ENCODE peak calls at places on chromosomes 13 and 19, in seven cellular contexts. K is IMR-90, A is A673, S is endodermal cell, Z is GM23338, V is tibial nerve, I is K562. D is an unnamed sample. For H3K4me1, the result is how much of the 10 kb centered on the place peaks cover.

GRCh38 chr13:24184265-24184841 is 23.8 kb downstream of the SPATA13 start:
- DNase-seq in K (no peak), A (no peak), S (no peak), Z (no peak), V (no peak), I (no peak), D (no peak)

GRCh38 chr19:13155472-13156284 is 5.5 kb downstream of the IER2 start:
- DNase-seq in K (peak), A (peak), S (peak), Z (peak), V (peak), I (peak), D (peak)

GRCh38 chr19:48806818-48807589 is 3.8 kb downstream of the BCAT2 start:
- DNase-seq in K (peak), A (peak), S (peak), Z (peak), V (no peak), I (peak), D (no peak)

GRCh38 chr19:58568731-58569130 is 4.4 kb downstream of the MZF1 start:
- DNase-seq in K (no peak), A (no peak), S (no peak), Z (no peak), V (peak), I (no peak), D (no peak)

GRCh38 chr19:46271488-46272197 is 25.2 kb upstream of the HIF3A start:
- DNase-seq in K (peak), A (no peak), S (no peak), Z (no peak), V (no peak), I (no peak), D (no peak)

GRCh38 chr19:41720103-41720502 is 11.7 kb downstream of the CEACAM5 start:
- DNase-seq in K (no peak), A (no peak), S (no peak), Z (no peak), V (no peak), I (no peak), D (no peak)

GRCh38 chr13:43054803-43055802 is 31.7 kb downstream of the DNAJC15 start:
- DNase-seq in K (peak), A (peak), S (peak), Z (peak), V (no peak), I (no peak), D (no peak)

GRCh38 chr13:93003531-93003930 is 223.1 kb upstream of the GPC6 start:
- DNase-seq in K (no peak), A (no peak), S (no peak), Z (no peak), V (no peak), I (no peak), D (no peak)

GRCh38 chr13:27967203-27967735 is 1.8 kb downstream of the CDX2 start:
- DNase-seq in K (no peak), A (no peak), S (no peak), Z (peak), V (no peak), I (no peak), D (no peak)

GRCh38 chr19:22600690-22601648 is 33.2 kb upstream of the ZNF492 start:
- DNase-seq in K (no peak), A (no peak), S (no peak), Z (no peak), V (no peak), I (no peak), D (peak)

GRCh38 chr19:12692960-12693359 is 3.5 kb downstream of the FBXW9 start:
- DNase-seq in K (no peak), A (no peak), S (no peak), Z (no peak), V (no peak), I (no peak), D (no peak)

DNA sequence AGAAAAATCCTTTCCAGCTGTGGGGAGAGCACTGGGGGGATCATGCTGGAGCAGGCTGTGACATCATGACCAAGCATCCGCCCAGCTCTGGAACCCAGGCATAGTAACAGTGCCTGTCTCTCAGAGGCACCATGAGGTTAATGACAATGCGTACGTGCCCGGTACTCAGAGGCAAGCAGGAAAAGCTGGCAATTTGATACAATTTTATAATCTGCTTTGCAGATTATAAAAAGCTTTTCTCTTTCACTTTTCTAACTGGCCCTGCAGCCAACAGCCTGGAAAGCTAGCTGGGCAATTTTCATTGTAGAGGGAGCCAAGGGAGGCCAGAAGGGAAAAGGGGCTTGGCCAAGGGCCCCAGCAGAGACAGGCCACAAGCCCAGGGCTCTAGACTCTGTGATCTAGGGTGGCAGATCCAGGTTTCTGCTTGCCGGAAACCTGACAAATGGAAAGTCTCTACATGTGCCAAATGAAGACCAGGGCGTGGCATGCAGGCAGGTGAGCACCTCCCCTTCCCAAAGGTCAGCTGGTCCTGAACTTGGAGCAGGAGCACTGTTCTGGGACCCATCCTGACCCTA is 22.7 kb downstream of the VRK3 start:
- DNase-seq in K (no peak), A (no peak), S (no peak), Z (no peak), V (no peak), I (no peak), D (no peak)
- H3K4me1 ChIP-seq in K (under half), A (under half), S (under half), Z (under half), V (under half), I (under half), D (under half)

GRCh38 chr19:3178973-3179738 is 587 bp downstream of the S1PR4 start:
- DNase-seq in K (no peak), A (no peak), S (peak), Z (no peak), V (no peak), I (no peak), D (no peak)
- H3K4me3 ChIP-seq in K (no peak), A (no peak), S (no peak), Z (no peak), V (peak), I (no peak), D (peak)

DNA sequence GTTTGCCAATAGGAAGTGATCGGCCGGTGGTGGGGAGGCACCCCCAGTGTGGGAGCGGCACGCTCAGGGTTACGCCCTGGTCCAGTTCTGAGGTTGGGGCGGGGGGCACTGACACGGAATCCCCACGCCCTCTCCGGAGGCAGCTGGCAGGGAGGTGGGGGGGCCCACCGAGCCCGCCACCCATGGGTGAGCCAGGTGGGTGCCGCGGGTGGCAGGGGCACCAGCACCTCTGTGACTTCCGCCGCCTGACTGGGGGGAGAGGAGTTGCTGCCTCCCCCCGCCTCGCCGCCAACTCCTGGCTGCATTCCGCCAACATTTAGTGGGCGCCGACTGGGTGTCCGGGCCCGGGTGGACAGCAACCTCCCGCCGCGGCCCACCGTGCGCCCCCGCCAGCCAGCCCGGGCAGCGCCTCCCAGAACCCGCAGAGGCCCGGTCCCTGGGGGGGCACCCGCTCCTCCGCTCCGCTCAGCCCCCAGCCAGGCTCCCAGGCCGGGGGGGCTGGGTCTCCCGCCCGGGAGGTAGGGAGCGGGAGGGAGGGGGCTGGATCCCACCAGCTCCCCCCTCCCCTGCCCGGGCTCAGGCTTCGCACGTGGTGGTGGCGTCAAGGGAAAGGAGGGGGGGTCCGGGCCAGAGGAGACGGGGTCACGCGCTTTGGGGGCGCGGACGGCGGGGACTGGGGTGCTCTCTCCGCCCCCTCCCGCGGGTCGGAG is 2.0 kb downstream of the ZBTB7A start:
- DNase-seq in K (no peak), A (peak), S (peak), Z (peak), V (no peak), I (peak), D (no peak)
- H3K4me1 ChIP-seq in K (under half), A (under half), S (under half), Z (under half), V (half or more), I (half or more), D (under half)

DNA sequence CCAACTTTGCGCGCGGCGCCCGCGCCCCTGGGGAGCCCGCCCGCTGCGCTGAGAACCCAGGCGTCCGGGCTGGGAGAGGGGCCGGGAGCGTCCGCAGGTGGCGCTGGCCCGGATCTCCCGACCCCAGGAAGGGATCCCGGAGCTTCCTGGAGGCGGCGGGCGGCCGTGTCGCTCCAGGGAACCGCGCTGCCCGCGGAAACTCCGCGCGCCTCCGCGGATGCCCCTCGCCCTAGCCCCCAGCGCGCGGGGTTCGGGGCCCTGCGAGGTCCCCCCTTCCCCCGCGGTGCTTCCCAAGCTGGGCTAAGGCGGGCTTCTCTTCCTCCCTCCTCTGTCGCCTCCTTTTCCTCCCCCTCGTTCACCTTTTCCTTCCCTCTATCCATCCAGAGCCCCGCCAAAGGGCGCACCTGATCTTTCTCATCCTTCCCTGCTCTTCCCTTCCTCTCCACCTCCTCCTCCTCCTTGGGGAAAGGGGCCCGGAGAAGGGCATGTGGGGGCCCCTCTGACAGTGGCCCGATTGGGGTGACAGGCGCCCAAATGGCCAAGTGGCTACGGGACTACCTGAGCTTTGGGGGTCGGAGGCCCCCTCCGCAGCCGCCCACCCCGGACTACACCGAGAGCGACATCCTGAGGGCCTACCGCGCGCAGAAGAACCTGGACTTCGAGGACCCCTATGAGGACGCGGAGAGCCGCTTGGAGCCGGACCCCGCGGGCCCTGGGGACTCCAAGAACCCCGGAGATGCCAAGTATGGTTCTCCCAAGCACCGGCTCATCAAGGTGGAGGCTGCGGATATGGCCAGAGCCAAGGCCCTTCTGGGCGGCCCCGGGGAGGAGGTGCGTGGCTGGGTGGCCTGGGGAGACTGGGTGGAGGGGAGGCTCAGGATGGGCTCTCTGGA is 710 bp downstream of the SHD start:
- DNase-seq in K (no peak), A (no peak), S (no peak), Z (peak), V (no peak), I (no peak), D (no peak)
- H3K4me3 ChIP-seq in K (no peak), A (peak), S (peak), Z (peak), V (peak), I (no peak), D (peak)